ENCODE peak calls at places on chromosomes 3 and 15, in eight cellular contexts. One of them, this sample, is unnamed.
A peak's percentile ranks its signal among the peaks of the same experiment; 100 is the strongest.

GRCh38 chr3:58880182-58880581 is 169.6 kb downstream of the CFAP20DC start:
- DNase-seq in BE2C: no peak
- DNase-seq in GM12865: no peak
- DNase-seq in Panc1: no peak
- DNase-seq in coronary artery: no peak
- DNase-seq in endothelial cell: no peak
- DNase-seq in type B pancreatic cell: no peak
- DNase-seq in CD4-positive, alpha-beta T cell: no peak
- DNase-seq in this sample: peak; percentile 33

GRCh38 chr3:182509312-182509711 is 284.0 kb upstream of the ATP11B start:
- DNase-seq in Panc1: no peak
- DNase-seq in type B pancreatic cell: no peak
- DNase-seq in BE2C: no peak
- DNase-seq in GM12865: no peak
- DNase-seq in coronary artery: no peak
- DNase-seq in CD4-positive, alpha-beta T cell: no peak
- DNase-seq in endothelial cell: no peak
- DNase-seq in this sample: no peak

GRCh38 chr3:105353485-105354161 is 13.1 kb upstream of the ALCAM start:
- DNase-seq in type B pancreatic cell: no peak
- DNase-seq in endothelial cell: peak; percentile 35
- DNase-seq in GM12865: no peak
- DNase-seq in BE2C: no peak
- DNase-seq in CD4-positive, alpha-beta T cell: no peak
- DNase-seq in coronary artery: no peak
- DNase-seq in Panc1: no peak
- DNase-seq in this sample: no peak

GRCh38 chr3:31688847-31689246 is 156.1 kb downstream of the STT3B start:
- DNase-seq in endothelial cell: no peak
- DNase-seq in GM12865: no peak
- DNase-seq in BE2C: no peak
- DNase-seq in type B pancreatic cell: no peak
- DNase-seq in coronary artery: no peak
- DNase-seq in Panc1: no peak
- DNase-seq in CD4-positive, alpha-beta T cell: no peak
- DNase-seq in this sample: no peak

GRCh38 chr3:42660898-42661297 is 7.4 kb downstream of the ZBTB47 start:
- DNase-seq in GM12865: peak; percentile 42
- DNase-seq in CD4-positive, alpha-beta T cell: no peak
- DNase-seq in type B pancreatic cell: no peak
- DNase-seq in coronary artery: no peak
- DNase-seq in Panc1: no peak
- DNase-seq in BE2C: no peak
- DNase-seq in endothelial cell: no peak
- DNase-seq in this sample: peak; percentile 57

GRCh38 chr15:72866086-72866646 is 82.6 kb upstream of the ADPGK start:
- DNase-seq in type B pancreatic cell: no peak
- DNase-seq in CD4-positive, alpha-beta T cell: no peak
- DNase-seq in GM12865: no peak
- DNase-seq in Panc1: no peak
- DNase-seq in BE2C: no peak
- DNase-seq in endothelial cell: no peak
- DNase-seq in coronary artery: no peak
- DNase-seq in this sample: no peak

GRCh38 chr3:134336587-134336986 is 37.7 kb downstream of the AMOTL2 start:
- DNase-seq in Panc1: no peak
- DNase-seq in CD4-positive, alpha-beta T cell: no peak
- DNase-seq in type B pancreatic cell: no peak
- DNase-seq in BE2C: no peak
- DNase-seq in endothelial cell: no peak
- DNase-seq in GM12865: no peak
- DNase-seq in coronary artery: peak; percentile 81
- DNase-seq in this sample: no peak

GRCh38 chr3:142896996-142897395 is 8.1 kb upstream of the PCOLCE2 start:
- DNase-seq in CD4-positive, alpha-beta T cell: no peak
- DNase-seq in Panc1: no peak
- DNase-seq in GM12865: no peak
- DNase-seq in coronary artery: no peak
- DNase-seq in BE2C: no peak
- DNase-seq in type B pancreatic cell: no peak
- DNase-seq in endothelial cell: no peak
- DNase-seq in this sample: no peak

GRCh38 chr15:50458301-50458700 is 34.1 kb downstream of the USP8 start:
- DNase-seq in BE2C: no peak
- DNase-seq in coronary artery: no peak
- DNase-seq in endothelial cell: no peak
- DNase-seq in Panc1: no peak
- DNase-seq in CD4-positive, alpha-beta T cell: no peak
- DNase-seq in GM12865: no peak
- DNase-seq in type B pancreatic cell: no peak
- DNase-seq in this sample: no peak

GRCh38 chr15:74383695-74384565 is 16.5 kb upstream of the CYP11A1 start:
- DNase-seq in endothelial cell: no peak
- DNase-seq in coronary artery: no peak
- DNase-seq in GM12865: peak; percentile 92
- DNase-seq in BE2C: no peak
- DNase-seq in Panc1: no peak
- DNase-seq in CD4-positive, alpha-beta T cell: no peak
- DNase-seq in type B pancreatic cell: no peak
- DNase-seq in this sample: peak; percentile 87

GRCh38 chr3:78481050-78481449 is 1286.7 kb downstream of the ROBO1 start:
- DNase-seq in BE2C: no peak
- DNase-seq in coronary artery: no peak
- DNase-seq in Panc1: no peak
- DNase-seq in CD4-positive, alpha-beta T cell: no peak
- DNase-seq in type B pancreatic cell: no peak
- DNase-seq in endothelial cell: no peak
- DNase-seq in GM12865: no peak
- DNase-seq in this sample: no peak

GRCh38 chr3:183253364-183253960 is 409 bp downstream of the B3GNT5 start:
- DNase-seq in GM12865: no peak
- DNase-seq in endothelial cell: peak; percentile 23
- DNase-seq in CD4-positive, alpha-beta T cell: no peak
- DNase-seq in BE2C: peak; percentile 24
- DNase-seq in type B pancreatic cell: peak; percentile 74
- DNase-seq in coronary artery: peak; percentile 83
- DNase-seq in Panc1: no peak
- DNase-seq in this sample: peak; percentile 49

GRCh38 chr3:122973893-122974615 is 53.5 kb downstream of the SEMA5B start:
- DNase-seq in endothelial cell: no peak
- DNase-seq in CD4-positive, alpha-beta T cell: no peak
- DNase-seq in GM12865: no peak
- DNase-seq in coronary artery: no peak
- DNase-seq in type B pancreatic cell: no peak
- DNase-seq in Panc1: no peak
- DNase-seq in BE2C: peak; percentile 71
- DNase-seq in this sample: no peak

GRCh38 chr3:189392969-189393368 is 221.2 kb downstream of the TPRG1 start:
- DNase-seq in Panc1: no peak
- DNase-seq in GM12865: no peak
- DNase-seq in BE2C: no peak
- DNase-seq in endothelial cell: no peak
- DNase-seq in CD4-positive, alpha-beta T cell: no peak
- DNase-seq in type B pancreatic cell: no peak
- DNase-seq in coronary artery: no peak
- DNase-seq in this sample: no peak

DNA sequence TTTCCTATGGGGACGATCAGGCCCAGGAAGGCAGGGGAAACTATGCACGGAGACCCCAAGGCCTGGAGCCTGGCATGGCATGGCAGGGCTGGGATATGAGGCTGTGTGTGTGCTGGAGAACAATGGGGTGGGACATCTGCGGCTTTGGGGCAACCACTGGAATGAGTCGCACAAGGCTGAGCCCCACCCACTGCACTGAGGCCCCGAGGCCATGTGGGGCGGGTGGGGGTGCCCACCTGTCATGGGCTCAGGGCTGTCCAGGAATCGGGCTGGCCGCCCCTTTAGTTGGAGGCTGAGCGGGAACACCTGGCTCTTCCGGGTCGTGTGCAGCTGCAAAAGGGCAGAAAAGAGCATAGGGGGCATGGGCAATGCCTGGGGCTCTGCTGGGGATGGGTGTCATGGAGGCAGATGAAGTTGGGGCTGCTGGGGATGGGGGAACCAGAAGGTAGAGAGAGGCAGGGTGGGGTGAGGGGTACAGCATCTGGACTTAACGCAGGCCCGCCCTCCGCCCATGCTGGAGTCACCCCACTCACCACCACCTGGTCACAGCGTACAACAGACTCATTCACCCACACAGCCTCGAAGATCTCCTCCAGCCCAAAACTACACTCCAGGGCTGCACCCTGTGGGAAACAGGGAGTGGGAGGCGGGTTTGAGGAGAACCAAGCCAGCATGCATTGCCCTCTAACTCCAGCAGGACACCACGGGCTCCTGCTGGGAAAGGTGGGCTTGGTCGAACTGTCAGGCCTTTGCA is 31.1 kb downstream of the PLXND1 start:
- DNase-seq in Panc1: no peak
- DNase-seq in GM12865: no peak
- DNase-seq in coronary artery: no peak
- DNase-seq in CD4-positive, alpha-beta T cell: no peak
- DNase-seq in type B pancreatic cell: no peak
- DNase-seq in BE2C: no peak
- DNase-seq in endothelial cell: no peak
- DNase-seq in this sample: no peak
- TF ChIP-seq CTCF in Panc1: no peak
- TF ChIP-seq CTCF in GM12865: no peak
- TF ChIP-seq CTCF in coronary artery: no peak
- TF ChIP-seq CTCF in CD4-positive, alpha-beta T cell: no peak
- TF ChIP-seq CTCF in type B pancreatic cell: no peak
- TF ChIP-seq CTCF in BE2C: no peak
- TF ChIP-seq CTCF in endothelial cell: no peak
- TF ChIP-seq CTCF in this sample: no peak

GRCh38 chr3:27726240-27726639 is 4.1 kb upstream of the EOMES start:
- DNase-seq in endothelial cell: no peak
- DNase-seq in CD4-positive, alpha-beta T cell: no peak
- DNase-seq in BE2C: no peak
- DNase-seq in GM12865: no peak
- DNase-seq in type B pancreatic cell: no peak
- DNase-seq in Panc1: no peak
- DNase-seq in coronary artery: no peak
- DNase-seq in this sample: no peak

GRCh38 chr3:27729748-27730611 is 7.9 kb upstream of the EOMES start:
- DNase-seq in coronary artery: no peak
- DNase-seq in BE2C: no peak
- DNase-seq in CD4-positive, alpha-beta T cell: no peak
- DNase-seq in type B pancreatic cell: no peak
- DNase-seq in GM12865: no peak
- DNase-seq in Panc1: no peak
- DNase-seq in endothelial cell: no peak
- DNase-seq in this sample: no peak

GRCh38 chr3:27729325-27729724 is 7.2 kb upstream of the EOMES start:
- DNase-seq in CD4-positive, alpha-beta T cell: no peak
- DNase-seq in Panc1: no peak
- DNase-seq in coronary artery: no peak
- DNase-seq in BE2C: no peak
- DNase-seq in type B pancreatic cell: no peak
- DNase-seq in GM12865: no peak
- DNase-seq in endothelial cell: no peak
- DNase-seq in this sample: no peak

GRCh38 chr3:27730774-27731659 is 8.9 kb upstream of the EOMES start:
- DNase-seq in Panc1: no peak
- DNase-seq in endothelial cell: no peak
- DNase-seq in coronary artery: no peak
- DNase-seq in type B pancreatic cell: no peak
- DNase-seq in CD4-positive, alpha-beta T cell: no peak
- DNase-seq in GM12865: no peak
- DNase-seq in BE2C: no peak
- DNase-seq in this sample: no peak

DNA sequence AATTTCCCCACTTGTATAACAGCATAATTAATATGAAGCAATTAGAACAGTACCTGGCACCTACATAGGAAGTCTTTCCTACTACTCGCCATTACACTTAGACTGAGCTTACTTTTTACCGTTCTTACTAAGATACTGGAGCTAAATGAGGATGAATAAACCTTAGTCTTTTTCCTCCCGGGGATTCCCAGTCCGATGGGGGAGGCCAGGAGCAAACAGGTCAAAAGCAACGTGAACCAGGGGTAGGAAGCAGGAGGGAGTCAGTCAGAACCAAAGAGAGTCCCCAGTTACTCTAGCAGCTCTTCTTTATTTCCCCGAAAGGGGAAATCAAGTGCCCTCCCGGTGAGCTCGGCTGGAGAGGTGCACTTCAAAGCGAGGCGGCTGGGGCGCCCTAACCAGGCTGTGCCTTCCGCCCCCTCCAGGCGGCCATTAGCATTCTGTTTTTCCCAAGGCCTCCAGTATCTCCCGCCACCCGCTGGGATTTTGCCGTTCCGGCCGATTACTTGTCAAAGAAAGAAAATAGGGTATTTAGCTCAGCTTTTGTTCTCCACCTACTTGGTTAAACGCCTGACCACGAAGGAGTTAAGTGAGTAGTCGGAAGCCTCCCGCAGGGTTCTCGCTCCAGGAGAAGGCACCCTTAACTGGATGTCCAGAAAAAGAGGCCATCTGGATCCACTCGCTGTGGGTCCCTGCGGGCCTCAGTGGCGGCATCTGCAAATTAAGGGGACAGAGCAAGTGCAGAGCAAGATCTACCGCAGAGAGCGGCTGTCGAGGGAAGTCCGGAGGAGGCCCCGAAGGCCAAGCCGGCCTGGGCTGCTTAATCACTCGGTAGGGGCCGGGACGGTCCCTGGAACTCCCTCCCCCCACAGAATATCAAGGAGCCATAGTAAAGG is 6.3 kb upstream of the EOMES start:
- DNase-seq in type B pancreatic cell: no peak
- DNase-seq in BE2C: no peak
- DNase-seq in GM12865: no peak
- DNase-seq in CD4-positive, alpha-beta T cell: no peak
- DNase-seq in coronary artery: no peak
- DNase-seq in endothelial cell: no peak
- DNase-seq in Panc1: no peak
- DNase-seq in this sample: no peak
- TF ChIP-seq CTCF in type B pancreatic cell: peak; percentile 48
- TF ChIP-seq CTCF in BE2C: peak; percentile 6
- TF ChIP-seq CTCF in GM12865: no peak
- TF ChIP-seq CTCF in CD4-positive, alpha-beta T cell: no peak
- TF ChIP-seq CTCF in coronary artery: no peak
- TF ChIP-seq CTCF in endothelial cell: no peak
- TF ChIP-seq CTCF in Panc1: no peak
- TF ChIP-seq CTCF in this sample: no peak

GRCh38 chr3:85821130-85821756 is 862.5 kb downstream of the CADM2 start:
- DNase-seq in type B pancreatic cell: no peak
- DNase-seq in Panc1: no peak
- DNase-seq in BE2C: peak; percentile 60
- DNase-seq in coronary artery: no peak
- DNase-seq in CD4-positive, alpha-beta T cell: no peak
- DNase-seq in endothelial cell: peak; percentile 51
- DNase-seq in GM12865: peak; percentile 26
- DNase-seq in this sample: peak; percentile 1
- TF ChIP-seq CTCF in type B pancreatic cell: peak; percentile 77
- TF ChIP-seq CTCF in Panc1: peak; percentile 60
- TF ChIP-seq CTCF in BE2C: peak; percentile 88
- TF ChIP-seq CTCF in coronary artery: no peak
- TF ChIP-seq CTCF in CD4-positive, alpha-beta T cell: no peak
- TF ChIP-seq CTCF in endothelial cell: peak; percentile 67
- TF ChIP-seq CTCF in GM12865: peak; percentile 44
- TF ChIP-seq CTCF in this sample: peak; percentile 43

DNA sequence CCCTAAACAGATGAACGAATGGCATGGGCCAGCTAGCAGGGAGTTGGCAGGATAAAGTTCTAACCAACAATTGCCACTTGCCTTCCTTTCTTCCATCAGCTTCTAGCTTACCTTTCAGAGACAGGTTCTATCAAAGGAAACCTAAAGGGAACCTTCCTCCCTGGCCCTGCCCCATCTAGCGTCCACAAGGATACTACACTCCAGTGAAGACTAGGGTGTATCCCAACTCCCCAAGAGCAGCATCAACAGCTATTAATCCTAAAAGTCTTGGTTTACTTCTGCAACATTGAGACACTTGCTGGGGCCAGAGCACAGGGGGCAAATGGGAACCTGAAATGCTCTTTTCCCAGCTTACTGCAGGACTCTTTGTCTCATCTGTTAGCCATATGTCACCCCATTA is 37.0 kb upstream of the TMC3 start:
- DNase-seq in Panc1: no peak
- DNase-seq in endothelial cell: no peak
- DNase-seq in type B pancreatic cell: no peak
- DNase-seq in GM12865: no peak
- DNase-seq in BE2C: no peak
- DNase-seq in CD4-positive, alpha-beta T cell: no peak
- DNase-seq in coronary artery: no peak
- DNase-seq in this sample: no peak
- TF ChIP-seq CTCF in Panc1: no peak
- TF ChIP-seq CTCF in endothelial cell: no peak
- TF ChIP-seq CTCF in type B pancreatic cell: no peak
- TF ChIP-seq CTCF in GM12865: no peak
- TF ChIP-seq CTCF in BE2C: no peak
- TF ChIP-seq CTCF in CD4-positive, alpha-beta T cell: no peak
- TF ChIP-seq CTCF in coronary artery: no peak
- TF ChIP-seq CTCF in this sample: no peak